ENCODE peak calls at places on chromosomes 1 and 21, in five cellular contexts. B is thoracic aorta; U is neuronal stem cell; S is AG09319; K is activated T-helper 2 cell treated with anti-CD3 and anti-CD28 coated beads, Interferon-gamma antibody, Interleukin-2, Interleukin-4, amounts not matched to agents 10 μg/mL and 5 μg/mL and 100 μg/mL, durations not matched to agents 14 hours and 24 hours and 36 hours. Y is an unnamed sample.
A peak's percentile ranks its signal among the peaks of the same experiment; 100 is the strongest.

GRCh38 chr1:203031467-203031866 is 5.2 kb downstream of the PPFIA4 start:
- DNase-seq in B (no peak), U (no peak), S (no peak), K (no peak), Y (no peak)

GRCh38 chr1:163137556-163138265 is 65.0 kb downstream of the RGS5 start:
- DNase-seq in B (no peak), U (no peak), S (no peak), K (no peak), Y (no peak)

GRCh38 chr1:67584938-67585337 is 100.1 kb upstream of the GADD45A start:
- DNase-seq in B (peak; percentile 43), U (no peak), S (no peak), K (no peak), Y (no peak)

GRCh38 chr21:26964379-26964778 is 2.5 kb downstream of the ADAMTS5 start:
- DNase-seq in B (no peak), U (no peak), S (no peak), K (no peak), Y (no peak)

GRCh38 chr1:87140831-87141540 is 187.7 kb upstream of the LMO4 start:
- DNase-seq in B (no peak), U (no peak), S (no peak), K (no peak), Y (no peak)

GRCh38 chr1:223811634-223812101 is 34.1 kb downstream of the TP53BP2 start:
- DNase-seq in B (no peak), U (no peak), S (no peak), K (no peak), Y (no peak)

GRCh38 chr1:226875641-226876295 is 5.4 kb downstream of the PSEN2 start:
- DNase-seq in B (no peak), U (no peak), S (no peak), K (no peak), Y (no peak)

GRCh38 chr1:41286486-41286885 is 44.4 kb upstream of the SCMH1 start:
- DNase-seq in B (no peak), U (peak; percentile 57), S (no peak), K (no peak), Y (no peak)

GRCh38 chr21:45456014-45456835 is 51.3 kb downstream of the COL18A1 start:
- DNase-seq in B (no peak), U (no peak), S (no peak), K (no peak), Y (no peak)

GRCh38 chr1:245888809-245889208 is 618.3 kb downstream of the SMYD3 start:
- DNase-seq in B (no peak), U (peak; percentile 0), S (no peak), K (no peak), Y (no peak)

GRCh38 chr1:209675567-209676154 is 449 bp downstream of the G0S2 start:
- DNase-seq in B (no peak), U (peak; percentile 23), S (no peak), K (no peak), Y (peak; percentile 12)

GRCh38 chr1:84620720-84621313 is 46.6 kb upstream of the CTBS start:
- DNase-seq in B (peak; percentile 9), U (peak; percentile 87), S (no peak), K (peak; percentile 77), Y (peak; percentile 86)

GRCh38 chr1:17437260-17438175 is 2.0 kb downstream of the RCC2 start:
- DNase-seq in B (no peak), U (peak; percentile 65), S (no peak), K (peak; percentile 36), Y (peak; percentile 34)

GRCh38 chr1:234495231-234495990 is 16.4 kb upstream of the TARBP1 start:
- DNase-seq in B (no peak), U (no peak), S (peak; percentile 52), K (no peak), Y (no peak)

GRCh38 chr1:180458807-180459206 is 43.6 kb downstream of the ACBD6 start:
- DNase-seq in B (no peak), U (no peak), S (no peak), K (no peak), Y (no peak)

GRCh38 chr1:162197041-162197511 is 127.6 kb downstream of the NOS1AP start:
- DNase-seq in B (no peak), U (no peak), S (no peak), K (no peak), Y (no peak)

GRCh38 chr1:59393211-59394180 is 96.6 kb downstream of the FGGY start:
- DNase-seq in B (peak; percentile 47), U (no peak), S (peak; percentile 63), K (no peak), Y (peak; percentile 18)

GRCh38 chr1:205183676-205184335 is 27.7 kb downstream of the DSTYK start:
- DNase-seq in B (no peak), U (no peak), S (no peak), K (no peak), Y (no peak)

GRCh38 chr1:226737819-226738420 is 1.2 kb downstream of the ITPKB start:
- DNase-seq in B (no peak), U (peak; percentile 46), S (no peak), K (peak; percentile 46), Y (peak; percentile 36)

GRCh38 chr1:70387507-70387906 is 23.6 kb upstream of the CTH start:
- DNase-seq in B (no peak), U (no peak), S (no peak), K (no peak), Y (no peak)

GRCh38 chr1:200670215-200671118 is 760 bp upstream of the DDX59 start:
- DNase-seq in B (peak; percentile 7), U (no peak), S (no peak), K (no peak), Y (no peak)

GRCh38 chr1:231612393-231613089 is 14.0 kb upstream of the DISC1 start:
- DNase-seq in B (no peak), U (no peak), S (no peak), K (peak; percentile 53), Y (no peak)

Y was measured in neural crest cell.